ENCODE peak calls at places on chromosomes 3 and 15, in five cellular contexts. N is GM23338, J is psoas muscle, P is left lung, A is IMR-90. M is an unnamed sample.

GRCh38 chr3:41632705-41633104 is 329.2 kb downstream of the ULK4 start:
- DNase-seq in N (no peak), J (no peak), P (no peak), A (no peak), M (no peak)

GRCh38 chr15:62711691-62712454 is 330.7 kb upstream of the TPM1 start:
- DNase-seq in N (no peak), J (no peak), P (no peak), A (peak; percentile 51), M (no peak)

GRCh38 chr3:140766465-140766864 is 88.6 kb downstream of the TRIM42 start:
- DNase-seq in N (no peak), J (no peak), P (no peak), A (no peak), M (no peak)

GRCh38 chr3:130896101-130896500 is 2.2 kb downstream of the ATP2C1 start:
- DNase-seq in N (no peak), J (no peak), P (no peak), A (no peak), M (no peak)

GRCh38 chr3:39965461-39965860 is 156.1 kb downstream of the MYRIP start:
- DNase-seq in N (no peak), J (no peak), P (no peak), A (no peak), M (no peak)

GRCh38 chr3:186411994-186412393 is 50.0 kb upstream of the DGKG start:
- DNase-seq in N (no peak), J (no peak), P (no peak), A (no peak), M (no peak)

GRCh38 chr3:73236867-73237266 is 175.4 kb downstream of the EBLN2 start:
- DNase-seq in N (no peak), J (no peak), P (no peak), A (no peak), M (no peak)

GRCh38 chr3:189167027-189167766 is 4.6 kb upstream of the TPRG1 start:
- DNase-seq in N (peak; percentile 3), J (no peak), P (peak; percentile 79), A (no peak), M (no peak)

GRCh38 chr15:78162038-78162437 is 12.9 kb downstream of the IDH3A start:
- DNase-seq in N (no peak), J (no peak), P (no peak), A (no peak), M (peak; percentile 23)

GRCh38 chr15:50873935-50874353 is 34.5 kb upstream of the AP4E1 start:
- DNase-seq in N (no peak), J (no peak), P (no peak), A (no peak), M (no peak)
- TF ChIP-seq CTCF in N (no peak), J (no peak), P (no peak), A (no peak), M (no peak)

DNA sequence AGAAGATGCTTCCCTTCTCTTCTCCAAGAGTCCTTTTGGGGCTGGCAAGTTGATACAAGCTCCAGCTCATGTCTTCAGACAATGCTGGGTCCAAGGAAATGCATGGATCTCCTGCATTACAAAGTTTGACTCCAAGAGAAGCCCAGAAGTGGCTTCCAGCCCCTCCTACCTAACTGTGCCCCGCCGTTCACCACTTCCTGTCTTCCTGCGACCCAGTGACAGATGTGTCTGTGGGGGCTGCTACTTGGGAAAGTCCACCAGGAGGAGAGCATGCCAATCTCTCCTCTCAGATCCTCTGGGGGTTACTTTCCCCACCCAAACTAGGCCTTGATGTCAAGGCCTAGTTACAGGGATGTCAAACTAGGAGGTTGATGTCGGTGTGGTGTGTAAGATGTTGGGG is 133.6 kb upstream of the RASGRP1 start:
- DNase-seq in N (no peak), J (no peak), P (no peak), A (no peak), M (no peak)
- H3K27me3 ChIP-seq in N (no peaks in the 10 kb centered on the region), J (no peaks in the 10 kb centered on the region), P (no peaks in the 10 kb centered on the region), A (no peaks in the 10 kb centered on the region), M (no peaks in the 10 kb centered on the region)

DNA sequence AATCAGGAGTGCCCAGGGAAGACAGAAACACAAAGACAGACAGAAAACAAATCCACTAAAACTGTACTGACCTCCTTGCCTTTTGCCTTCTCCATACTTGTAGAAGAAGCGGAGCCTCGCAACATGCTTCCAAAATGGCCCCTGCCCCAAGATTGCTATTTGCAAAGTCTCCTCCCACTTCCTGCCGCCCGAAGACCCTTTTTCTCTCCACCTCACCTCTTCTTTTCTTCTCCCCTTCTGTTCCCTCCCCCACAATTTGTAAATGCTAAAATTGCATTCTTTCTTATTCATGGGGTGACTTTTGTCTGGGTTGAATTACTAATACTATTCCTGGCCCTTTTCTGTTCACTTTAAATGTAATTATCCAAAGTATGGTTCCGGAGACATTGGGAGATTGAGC is at the start of gene DPPA4:
- DNase-seq in N (peak; percentile 96), J (no peak), P (no peak), A (no peak), M (no peak)
- H3K27ac ChIP-seq in N (peak within 1 kb of the TSS; percentile 88), J (no peak within 1 kb of the TSS), P (no peak within 1 kb of the TSS), A (no peak within 1 kb of the TSS), M (no peak within 1 kb of the TSS)

GRCh38 chr15:26126070-26126469 is 262.9 kb upstream of the ATP10A start:
- DNase-seq in N (no peak), J (no peak), P (no peak), A (no peak), M (no peak)

GRCh38 chr15:26126819-26127387 is 263.8 kb upstream of the ATP10A start:
- DNase-seq in N (no peak), J (no peak), P (no peak), A (no peak), M (no peak)

GRCh38 chr15:26128611-26129140 is 265.5 kb upstream of the ATP10A start:
- DNase-seq in N (no peak), J (no peak), P (no peak), A (no peak), M (no peak)

GRCh38 chr15:26129852-26130251 is 266.7 kb upstream of the ATP10A start:
- DNase-seq in N (peak; percentile 70), J (no peak), P (no peak), A (no peak), M (no peak)

GRCh38 chr15:26125664-26126063 is 262.5 kb upstream of the ATP10A start:
- DNase-seq in N (no peak), J (no peak), P (no peak), A (no peak), M (no peak)
- TF ChIP-seq CTCF in N (no peak), J (no peak), P (no peak), A (no peak), M (no peak)

GRCh38 chr3:50342818-50343633 is 2.4 kb upstream of the RASSF1 start:
- DNase-seq in N (peak; percentile 80), J (no peak), P (no peak), A (no peak), M (no peak)
- H3K27me3 ChIP-seq in N (peaks cover 78% of the 10 kb centered on the region), J (no peaks in the 10 kb centered on the region), P (no peaks in the 10 kb centered on the region), A (no peaks in the 10 kb centered on the region), M (no peaks in the 10 kb centered on the region)

GRCh38 chr15:67013696-67014095 is 51.7 kb upstream of the SMAD3 start:
- DNase-seq in N (peak; percentile 87), J (peak; percentile 67), P (no peak), A (peak; percentile 80), M (no peak)
- H3K27ac ChIP-seq in N (peak overlapping the region; percentile 12), J (no peak overlapping the region), P (no peak overlapping the region), A (no peak overlapping the region), M (no peak overlapping the region)

GRCh38 chr3:17741621-17742091 is 775 bp downstream of the TBC1D5 start:
- DNase-seq in N (no peak), J (no peak), P (no peak), A (no peak), M (no peak)
- TF ChIP-seq CTCF in N (no peak), J (no peak), P (no peak), A (no peak), M (no peak)

DNA sequence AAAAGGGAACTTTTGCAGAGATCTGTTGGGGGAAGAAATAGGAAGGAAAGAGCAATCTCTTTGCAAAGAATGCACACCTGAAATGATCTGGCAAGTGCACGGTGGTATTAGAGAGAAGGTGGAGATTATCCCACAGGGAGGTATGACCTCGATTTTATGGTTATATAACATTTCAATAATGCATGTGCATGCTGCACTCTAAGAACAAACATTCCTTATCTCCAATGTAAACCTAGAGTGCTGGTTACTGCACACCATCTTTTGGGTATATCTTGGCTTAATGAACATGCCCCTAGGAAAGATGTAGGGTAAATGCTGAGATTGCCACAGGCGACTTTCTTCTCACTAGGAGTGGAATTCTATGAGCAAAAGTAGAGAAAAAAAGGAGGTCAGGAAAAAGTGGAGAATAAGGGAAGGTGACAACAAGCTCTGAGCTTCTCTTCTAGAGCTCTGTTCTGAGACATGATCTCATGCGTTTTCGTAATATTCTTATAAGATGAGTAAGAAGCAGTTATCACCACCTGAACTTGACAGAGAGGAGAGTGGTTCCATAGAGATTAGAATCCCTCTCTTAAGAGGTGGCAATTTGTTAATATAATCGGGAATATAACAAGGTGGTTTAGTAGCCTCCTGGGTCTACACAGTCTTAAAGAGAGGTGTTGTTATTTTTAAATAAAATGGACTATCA is 117.5 kb upstream of the TMC3 start:
- DNase-seq in N (no peak), J (no peak), P (no peak), A (peak; percentile 41), M (no peak)
- H3K27me3 ChIP-seq in N (no peaks in the 10 kb centered on the region), J (no peaks in the 10 kb centered on the region), P (no peaks in the 10 kb centered on the region), A (no peaks in the 10 kb centered on the region), M (no peaks in the 10 kb centered on the region)